ENCODE peak calls at places on chromosomes 6 and 20, in five cellular contexts. I is mesendoderm, J is trophoblast cell, A is IMR-90, D is H1. T is an unnamed sample.

GRCh38 chr6:78700997-78701396 is 166.4 kb upstream of the IRAK1BP1 start:
- DNase-seq in I (no peak), J (no peak), A (no peak), D (no peak), T (no peak)

GRCh38 chr6:55239099-55239498 is 64.8 kb downstream of the HCRTR2 start:
- DNase-seq in I (no peak), J (no peak), A (no peak), D (no peak), T (no peak)

GRCh38 chr6:66508433-66508832 is 801.4 kb upstream of the EYS start:
- DNase-seq in I (no peak), J (peak), A (peak), D (no peak), T (no peak)

GRCh38 chr6:24720131-24720603 is 1.2 kb upstream of the C6orf62 start:
- DNase-seq in I (peak), J (peak), A (peak), D (no peak), T (peak)

GRCh38 chr20:22805219-22805618 is 220.8 kb upstream of the FOXA2 start:
- DNase-seq in I (peak), J (peak), A (peak), D (no peak), T (no peak)

GRCh38 chr6:137353842-137354397 is 134.7 kb upstream of the IFNGR1 start:
- DNase-seq in I (no peak), J (no peak), A (no peak), D (no peak), T (no peak)

GRCh38 chr6:105492706-105493673 is 90.1 kb upstream of the PREP start:
- DNase-seq in I (no peak), J (no peak), A (peak), D (no peak), T (no peak)

GRCh38 chr6:188821-189655 is 103.2 kb upstream of the DUSP22 start:
- DNase-seq in I (peak), J (peak), A (peak), D (peak), T (peak)

GRCh38 chr20:1906361-1907051 is 11.3 kb downstream of the SIRPA start:
- DNase-seq in I (no peak), J (no peak), A (no peak), D (no peak), T (no peak)

GRCh38 chr20:63546686-63547483 is 664 bp downstream of the SRMS start:
- DNase-seq in I (no peak), J (no peak), A (no peak), D (no peak), T (no peak)

DNA sequence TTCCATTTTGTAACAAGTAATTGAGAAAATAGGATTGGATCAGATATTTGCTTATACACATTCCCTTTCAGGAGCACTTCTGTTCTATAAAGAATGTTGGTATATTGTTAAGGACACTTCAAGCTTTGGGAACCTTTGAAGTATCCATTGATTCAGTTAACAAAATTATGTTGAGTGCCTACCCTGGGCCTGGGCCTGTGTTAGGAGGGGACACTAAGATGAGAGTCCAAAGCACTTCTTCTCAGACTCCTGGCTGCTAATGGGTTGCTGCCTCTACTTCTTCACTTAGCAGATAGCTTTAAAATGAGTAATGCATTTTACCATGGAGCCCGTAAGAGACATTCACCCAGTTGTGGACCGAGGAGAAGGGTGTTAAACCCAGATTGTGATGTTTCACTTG is 40.3 kb downstream of the PTPN1 start:
- DNase-seq in I (no peak), J (no peak), A (no peak), D (no peak), T (no peak)
- H2AK5ac ChIP-seq in I (no peak), J (no peak), A (no peak), D (no peak), T (no peak)

DNA sequence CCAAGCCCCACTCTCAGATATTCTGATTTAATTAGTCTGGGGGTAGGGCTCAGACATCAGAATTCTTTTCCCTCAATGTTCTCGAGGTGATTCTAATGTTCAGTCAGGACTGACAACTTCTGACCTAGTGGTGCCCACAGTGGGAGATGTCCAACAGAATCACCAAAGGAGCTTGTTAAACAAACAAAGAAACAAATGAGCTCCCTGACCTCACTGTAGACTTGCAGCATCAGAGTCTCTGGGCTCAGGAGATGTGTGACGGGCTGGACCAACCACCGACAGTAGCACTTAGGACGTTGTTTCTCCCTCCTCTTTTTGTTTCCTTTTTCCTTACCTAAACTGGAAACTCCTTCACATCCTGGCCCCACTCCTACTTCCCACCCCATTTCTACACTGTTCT is 49.3 kb downstream of the CLIC5 start:
- DNase-seq in I (no peak), J (no peak), A (no peak), D (no peak), T (no peak)
- H2AK5ac ChIP-seq in I (no peak), J (peak), A (no peak), D (no peak), T (no peak)

GRCh38 chr20:31705598-31706597 is 16.8 kb downstream of the BCL2L1 start:
- DNase-seq in I (no peak), J (no peak), A (no peak), D (no peak), T (no peak)

GRCh38 chr20:31705191-31705590 is 17.5 kb downstream of the BCL2L1 start:
- DNase-seq in I (no peak), J (no peak), A (no peak), D (no peak), T (no peak)

GRCh38 chr20:31707994-31708744 is 14.5 kb downstream of the BCL2L1 start:
- DNase-seq in I (no peak), J (no peak), A (no peak), D (peak), T (no peak)

GRCh38 chr20:31707258-31707615 is 15.4 kb downstream of the BCL2L1 start:
- DNase-seq in I (no peak), J (no peak), A (no peak), D (no peak), T (no peak)

DNA sequence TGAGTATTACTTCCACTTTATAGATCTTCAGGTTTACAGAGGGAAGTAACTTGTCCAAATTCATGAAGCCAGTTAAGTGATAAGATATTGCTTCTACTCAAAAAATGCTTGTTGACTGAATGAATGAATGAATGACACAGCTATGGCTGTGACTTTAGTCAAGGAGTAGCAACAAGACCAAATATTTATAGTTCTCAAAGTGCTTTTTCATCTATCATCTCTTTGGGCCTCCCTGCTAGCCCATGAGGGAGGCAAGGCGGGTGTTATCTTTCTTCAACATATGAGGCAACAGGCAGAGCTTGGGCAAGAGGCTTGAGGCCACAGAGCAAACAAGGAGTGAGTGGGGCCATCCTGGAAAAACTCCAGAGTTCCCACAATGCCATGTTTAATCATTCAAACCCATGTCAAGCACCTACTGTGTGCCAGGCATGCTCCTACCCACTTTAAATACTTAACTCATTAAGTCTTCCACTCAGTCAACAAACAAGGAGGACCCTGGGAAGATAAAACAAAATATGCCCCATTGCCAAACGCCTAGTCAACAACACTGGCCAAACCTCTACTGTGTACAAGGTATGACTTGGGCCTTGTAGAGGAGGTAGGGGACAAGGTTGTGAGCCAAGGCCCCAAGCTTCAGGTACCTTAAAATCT is 15.9 kb downstream of the BCL2L1 start:
- DNase-seq in I (no peak), J (no peak), A (no peak), D (no peak), T (no peak)
- H2AK5ac ChIP-seq in I (no peak), J (no peak), A (no peak), D (no peak), T (no peak)

GRCh38 chr6:47207261-47207660 is 102.4 kb downstream of the TNFRSF21 start:
- DNase-seq in I (no peak), J (no peak), A (no peak), D (no peak), T (no peak)

GRCh38 chr6:47203266-47203967 is 106.3 kb downstream of the TNFRSF21 start:
- DNase-seq in I (no peak), J (no peak), A (peak), D (no peak), T (no peak)

GRCh38 chr6:47202638-47203037 is 107.1 kb downstream of the TNFRSF21 start:
- DNase-seq in I (no peak), J (peak), A (no peak), D (no peak), T (no peak)

GRCh38 chr6:47206626-47207025 is 103.1 kb downstream of the TNFRSF21 start:
- DNase-seq in I (no peak), J (peak), A (peak), D (no peak), T (no peak)

GRCh38 chr6:47203968-47204611 is 105.6 kb downstream of the TNFRSF21 start:
- DNase-seq in I (no peak), J (peak), A (no peak), D (no peak), T (no peak)
- H2AK5ac ChIP-seq in I (no peak), J (no peak), A (no peak), D (no peak), T (no peak)

GRCh38 chr6:166955121-166955864 is 1.1 kb downstream of the RNASET2 start:
- DNase-seq in I (peak), J (peak), A (no peak), D (no peak), T (peak)

GRCh38 chr6:166955865-166956443 is 396 bp downstream of the RNASET2 start:
- DNase-seq in I (no peak), J (peak), A (peak), D (no peak), T (no peak)

GRCh38 chr6:166957087-166957804 is 896 bp upstream of the RNASET2 start:
- DNase-seq in I (peak), J (no peak), A (no peak), D (peak), T (peak)

GRCh38 chr6:166957805-166958076 is 1.4 kb upstream of the RNASET2 start:
- DNase-seq in I (no peak), J (no peak), A (no peak), D (no peak), T (no peak)

DNA sequence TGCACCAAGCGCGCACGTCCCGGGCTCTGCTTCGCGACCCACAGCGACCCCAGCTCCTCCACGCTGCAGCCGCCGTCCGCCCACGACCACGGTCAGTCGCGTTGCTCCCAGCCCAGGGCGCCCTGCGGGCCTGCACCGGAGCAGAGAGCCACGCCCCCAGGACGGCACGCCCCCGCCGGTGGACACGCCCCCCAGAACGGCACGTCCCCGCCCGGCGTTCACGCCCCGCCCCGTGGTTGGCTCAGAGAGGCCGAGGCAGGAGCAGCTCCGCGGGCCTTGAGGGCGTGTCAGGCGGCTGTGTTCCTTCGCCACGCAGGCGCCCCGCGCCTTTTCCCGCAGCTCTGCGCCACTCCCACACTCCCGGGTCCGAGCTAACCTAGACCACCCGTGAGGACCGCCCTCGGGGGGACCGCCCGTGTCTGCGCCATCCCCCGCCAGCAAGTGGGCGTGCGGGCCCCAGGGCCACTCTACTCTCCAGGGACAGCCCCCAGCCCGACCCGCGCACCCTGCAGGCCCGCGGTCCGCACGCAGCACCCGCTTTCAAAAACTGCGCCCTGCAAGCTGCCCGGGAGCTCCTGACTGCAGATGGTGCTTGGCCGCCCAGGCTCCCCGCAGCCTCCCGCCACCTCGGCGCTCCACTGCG is at the start of gene RNASET2:
- DNase-seq in I (peak), J (peak), A (peak), D (peak), T (peak)
- H2AK5ac ChIP-seq in I (no peak), J (no peak), A (no peak), D (no peak), T (peak)

DNA sequence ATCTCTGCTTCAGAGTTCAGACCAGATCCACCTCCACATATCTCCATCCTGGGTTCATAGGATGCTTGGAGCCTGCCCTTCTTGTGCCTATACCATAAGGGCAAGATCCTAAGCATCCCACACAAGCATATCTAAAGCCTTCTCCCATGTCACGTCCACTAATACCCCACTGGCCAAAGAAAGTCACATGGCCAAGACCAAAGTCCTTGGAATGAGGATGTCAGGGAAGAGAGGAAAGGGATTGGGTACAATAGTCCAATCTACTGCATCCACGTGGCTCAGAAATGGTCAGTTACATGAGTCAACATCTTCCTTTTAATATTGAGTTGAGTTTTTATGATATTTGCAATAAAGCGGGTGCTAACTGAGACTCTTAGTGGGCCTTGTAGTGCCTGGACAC is 515.9 kb upstream of the SULF2 start:
- DNase-seq in I (no peak), J (no peak), A (no peak), D (no peak), T (no peak)
- H2AK5ac ChIP-seq in I (peak), J (no peak), A (no peak), D (no peak), T (no peak)

GRCh38 chr6:134678436-134678889 is 271.4 kb downstream of the ALDH8A1 start:
- DNase-seq in I (peak), J (no peak), A (peak), D (no peak), T (no peak)
- H2AK5ac ChIP-seq in I (no peak), J (no peak), A (peak), D (no peak), T (no peak)

GRCh38 chr6:111832833-111833418 is 40.3 kb downstream of the FYN start:
- DNase-seq in I (no peak), J (no peak), A (no peak), D (no peak), T (no peak)
- H2AK5ac ChIP-seq in I (no peak), J (no peak), A (no peak), D (no peak), T (no peak)

DNA sequence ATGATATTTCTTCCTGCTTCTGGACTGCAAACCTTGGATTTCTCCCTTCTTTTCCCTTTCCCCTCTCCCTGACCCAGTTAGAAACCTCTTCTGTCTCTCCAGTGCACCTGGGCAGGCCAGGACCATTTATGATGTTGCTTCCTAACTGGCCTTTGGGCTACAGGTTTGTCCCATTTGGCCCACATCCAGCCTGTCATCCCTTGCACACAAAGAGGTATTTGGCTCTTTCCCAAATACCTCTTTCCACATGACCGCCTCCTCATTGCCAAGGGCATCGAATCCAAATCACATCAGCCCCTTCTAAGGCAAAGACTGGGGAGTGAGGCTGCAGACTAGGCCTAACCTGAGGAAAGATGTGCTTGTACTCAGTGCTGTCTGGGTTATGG is 13.6 kb downstream of the FGD2 start:
- DNase-seq in I (no peak), J (no peak), A (no peak), D (no peak), T (no peak)
- H2AK5ac ChIP-seq in I (no peak), J (no peak), A (no peak), D (no peak), T (no peak)

T was measured in neuronal stem cell.